ENCODE peak calls at places on chromosomes 3 and 15, in five cellular contexts. O is NCI-H1417; C is stimulated activated CD8-positive, alpha-beta memory T cell treated with anti-CD3 and anti-CD28 coated beads, Interleukin-7, amount 100 ng/mL, for 24 hours; J is psoas muscle; Z is RCC 7860. L is an unnamed sample.

GRCh38 chr3:12579919-12580318 is 23.0 kb downstream of the MKRN2 start:
- DNase-seq in O (no peak), C (no peak), J (no peak), Z (no peak), L (no peak)

GRCh38 chr3:12574656-12575055 is 17.8 kb downstream of the MKRN2 start:
- DNase-seq in O (no peak), C (no peak), J (no peak), Z (no peak), L (peak; percentile 13)

GRCh38 chr15:76418352-76419140 is 82.0 kb downstream of the ISL2 start:
- DNase-seq in O (no peak), C (no peak), J (no peak), Z (no peak), L (no peak)

GRCh38 chr15:31255176-31255510 is 71.5 kb upstream of the KLF13 start:
- DNase-seq in O (no peak), C (no peak), J (no peak), Z (no peak), L (no peak)

GRCh38 chr3:98034486-98034885 is 629 bp downstream of the GABRR3 start:
- DNase-seq in O (no peak), C (no peak), J (no peak), Z (no peak), L (no peak)

GRCh38 chr15:51380999-51381806 is 39.7 kb downstream of the GLDN start:
- DNase-seq in O (peak; percentile 55), C (no peak), J (no peak), Z (peak; percentile 49), L (peak; percentile 79)

GRCh38 chr15:85667491-85668424 is 127.0 kb downstream of the KLHL25 start:
- DNase-seq in O (no peak), C (no peak), J (no peak), Z (peak; percentile 99), L (no peak)

GRCh38 chr3:40191251-40191650 is 118.3 kb upstream of the EIF1B start:
- DNase-seq in O (no peak), C (no peak), J (no peak), Z (no peak), L (no peak)

GRCh38 chr3:195914648-195915473 is 6.5 kb upstream of the TNK2 start:
- DNase-seq in O (no peak), C (peak; percentile 90), J (peak; percentile 97), Z (peak; percentile 96), L (no peak)

GRCh38 chr3:58627580-58627894 is 39.0 kb downstream of the FAM3D start:
- DNase-seq in O (no peak), C (no peak), J (no peak), Z (no peak), L (no peak)

GRCh38 chr3:100412897-100413590 is 11.7 kb downstream of the LNP1 start:
- DNase-seq in O (no peak), C (no peak), J (no peak), Z (no peak), L (no peak)

GRCh38 chr3:105584351-105584790 is 217.7 kb downstream of the ALCAM start:
- DNase-seq in O (no peak), C (no peak), J (no peak), Z (no peak), L (no peak)

GRCh38 chr15:93942140-93942808 is 289.1 kb upstream of the MCTP2 start:
- DNase-seq in O (peak; percentile 40), C (no peak), J (no peak), Z (no peak), L (peak; percentile 10)

GRCh38 chr15:63367390-63367789 is 14.3 kb downstream of the CA12 start:
- DNase-seq in O (no peak), C (no peak), J (no peak), Z (peak; percentile 64), L (no peak)

GRCh38 chr3:67196677-67197076 is 198.6 kb downstream of the KBTBD8 start:
- DNase-seq in O (peak; percentile 52), C (no peak), J (no peak), Z (no peak), L (no peak)

GRCh38 chr3:35291837-35292236 is 347.5 kb upstream of the ARPP21 start:
- DNase-seq in O (no peak), C (no peak), J (no peak), Z (no peak), L (no peak)

GRCh38 chr3:59268170-59268569 is 218.3 kb upstream of the CFAP20DC start:
- DNase-seq in O (no peak), C (no peak), J (no peak), Z (no peak), L (no peak)

GRCh38 chr15:91422704-91423254 is 322.7 kb downstream of the SV2B start:
- DNase-seq in O (no peak), C (no peak), J (no peak), Z (no peak), L (no peak)

GRCh38 chr3:122514123-122515019 is at the start of gene KPNA1:
- DNase-seq in O (peak; percentile 96), C (peak; percentile 63), J (peak; percentile 89), Z (peak; percentile 67), L (peak; percentile 95)

GRCh38 chr3:187183903-187184302 is 13.4 kb upstream of the RTP1 start:
- DNase-seq in O (no peak), C (no peak), J (no peak), Z (no peak), L (no peak)

GRCh38 chr3:107861904-107862303 is 228.9 kb downstream of the CD47 start:
- DNase-seq in O (no peak), C (no peak), J (no peak), Z (no peak), L (no peak)

GRCh38 chr3:59422312-59422711 is 372.5 kb upstream of the CFAP20DC start:
- DNase-seq in O (no peak), C (no peak), J (no peak), Z (peak; percentile 9), L (no peak)

GRCh38 chr15:59294961-59295741 is 77.5 kb downstream of the MYO1E start:
- DNase-seq in O (peak; percentile 55), C (no peak), J (peak; percentile 20), Z (peak; percentile 97), L (no peak)

GRCh38 chr3:96813820-96814580 is 394 bp upstream of the EPHA6 start:
- DNase-seq in O (peak; percentile 80), C (no peak), J (peak; percentile 24), Z (peak; percentile 71), L (peak; percentile 72)

GRCh38 chr15:101081900-101082299 is 162.7 kb downstream of the LRRK1 start:
- DNase-seq in O (no peak), C (no peak), J (no peak), Z (no peak), L (no peak)

GRCh38 chr3:39150170-39150802 is 3.1 kb downstream of the CSRNP1 start:
- DNase-seq in O (no peak), C (no peak), J (no peak), Z (no peak), L (no peak)

GRCh38 chr3:138609898-138610266 is 1.3 kb downstream of the FAIM start:
- DNase-seq in O (no peak), C (no peak), J (no peak), Z (no peak), L (no peak)

GRCh38 chr15:43777293-43777819 is 590 bp upstream of the ELL3 start:
- DNase-seq in O (peak; percentile 87), C (peak; percentile 65), J (peak; percentile 76), Z (peak; percentile 74), L (peak; percentile 88)